ENCODE peak calls at places on chromosome 3, in seven cellular contexts. S, L, P, O, Z, E and J are unnamed samples.
A peak's percentile ranks its signal among the peaks of the same experiment; 100 is the strongest.

GRCh38 chr3:186888569-186888968 is 41.8 kb upstream of the ST6GAL1 start:
- DNase-seq in E (no peak), L (no peak), Z (no peak), P (peak; percentile 79), O (no peak), S (no peak), J (no peak)

GRCh38 chr3:146189519-146190173 is 28.7 kb upstream of the PLOD2 start:
- DNase-seq in L (peak; percentile 40), S (peak; percentile 47), P (peak; percentile 52), Z (peak; percentile 49), O (peak; percentile 48), E (no peak), J (peak; percentile 51)

GRCh38 chr3:176905331-176905730 is 292.0 kb downstream of the TBL1XR1 start:
- DNase-seq in L (no peak), E (no peak), P (no peak), S (no peak), O (no peak), Z (no peak), J (no peak)

GRCh38 chr3:184042617-184043016 is 10.2 kb upstream of the HTR3C start:
- DNase-seq in S (no peak), L (no peak), P (no peak), O (no peak), E (no peak), Z (no peak), J (no peak)

GRCh38 chr3:45644467-45645201 is 44.6 kb upstream of the SACM1L start:
- DNase-seq in L (no peak), Z (no peak), O (no peak), E (no peak), S (no peak), P (no peak), J (no peak)

GRCh38 chr3:113128386-113129015 is 82.9 kb upstream of the BOC start:
- DNase-seq in E (no peak), Z (no peak), L (no peak), O (no peak), P (no peak), S (no peak), J (no peak)

GRCh38 chr3:15345608-15346137 is 13.3 kb upstream of the SH3BP5 start:
- DNase-seq in S (no peak), E (peak; percentile 86), O (no peak), L (no peak), Z (no peak), P (peak; percentile 53), J (no peak)

GRCh38 chr3:50155891-50156290 is 767 bp downstream of the SEMA3F start:
- DNase-seq in L (no peak), E (no peak), P (no peak), Z (no peak), O (peak; percentile 68), S (no peak), J (no peak)

GRCh38 chr3:143795849-143796248 is 52.4 kb downstream of the SLC9A9 start:
- DNase-seq in Z (no peak), P (no peak), O (no peak), S (no peak), L (no peak), E (no peak), J (peak; percentile 45)

GRCh38 chr3:151434151-151434890 is 26.5 kb downstream of the IGSF10 start:
- DNase-seq in S (no peak), L (no peak), Z (no peak), E (no peak), P (no peak), O (no peak), J (no peak)

GRCh38 chr3:41716391-41716910 is 245.5 kb downstream of the ULK4 start:
- DNase-seq in E (no peak), L (peak; percentile 30), O (no peak), Z (no peak), S (no peak), P (no peak), J (no peak)

GRCh38 chr3:64852738-64853137 is 164.9 kb upstream of the ADAMTS9 start:
- DNase-seq in S (no peak), E (no peak), L (no peak), Z (no peak), P (no peak), O (no peak), J (no peak)

GRCh38 chr3:169579086-169579485 is 84.4 kb downstream of the MECOM start:
- DNase-seq in P (no peak), L (no peak), O (no peak), S (no peak), Z (no peak), E (no peak), J (no peak)

GRCh38 chr3:3127432-3128010 is 781 bp downstream of the TRNT1 start:
- DNase-seq in Z (peak; percentile 20), E (no peak), P (peak; percentile 38), S (no peak), L (peak; percentile 41), O (no peak), J (peak; percentile 24)

GRCh38 chr3:174330303-174330702 is 528.8 kb upstream of the NAALADL2 start:
- DNase-seq in P (no peak), E (no peak), Z (no peak), S (no peak), O (no peak), L (no peak), J (no peak)

GRCh38 chr3:147398841-147399534 is 7.4 kb downstream of the ZIC4 start:
- DNase-seq in E (no peak), P (no peak), L (no peak), O (peak; percentile 19), Z (no peak), S (peak; percentile 22), J (peak; percentile 61)

GRCh38 chr3:120875989-120876388 is 32.0 kb upstream of the STXBP5L start:
- DNase-seq in S (no peak), E (no peak), P (no peak), L (no peak), O (no peak), Z (no peak), J (no peak)

GRCh38 chr3:12993022-12993622 is 80.1 kb downstream of the IQSEC1 start:
- DNase-seq in L (peak; percentile 63), S (no peak), Z (peak; percentile 39), O (peak; percentile 77), E (no peak), P (peak; percentile 46), J (peak; percentile 44)

GRCh38 chr3:50583897-50584296 is 14.6 kb downstream of the HEMK1 start:
- DNase-seq in Z (no peak), E (no peak), P (no peak), L (no peak), S (no peak), O (no peak), J (no peak)

GRCh38 chr3:147816770-147817169 is 407.6 kb downstream of the ZIC1 start:
- DNase-seq in E (no peak), O (no peak), S (no peak), P (no peak), L (no peak), Z (no peak), J (peak; percentile 27)

DNA sequence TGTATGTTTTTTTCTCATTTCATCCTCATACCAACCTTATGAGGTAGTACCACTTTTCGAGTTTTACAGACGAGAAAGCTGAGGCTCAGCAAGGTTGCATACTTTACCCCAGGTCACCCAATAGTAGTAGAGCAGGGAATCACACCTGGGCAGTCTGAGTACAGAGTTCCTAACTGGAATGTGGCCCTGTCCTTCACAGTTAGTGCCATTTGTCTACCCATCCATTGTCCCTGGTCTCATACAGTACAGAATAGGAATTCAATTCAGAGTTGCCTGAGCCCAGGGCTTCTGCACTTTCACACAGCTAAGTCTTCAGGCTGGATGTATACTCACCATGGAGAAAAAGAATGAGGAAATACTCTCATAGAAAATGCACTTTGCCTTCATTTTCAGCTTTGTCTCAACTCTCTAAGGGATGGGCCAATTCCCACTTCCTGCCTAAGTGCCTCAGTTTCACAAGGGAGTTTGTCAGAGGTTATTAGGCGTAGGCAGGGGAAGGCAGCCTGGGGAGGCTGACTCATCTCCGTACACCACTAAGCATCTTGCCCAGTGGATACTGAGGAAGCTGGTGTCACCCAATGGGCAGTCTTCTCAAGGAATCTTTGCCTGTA is 93.2 kb downstream of the TMEM212 start:
- DNase-seq in O (no peak), E (peak; percentile 20), S (no peak), L (no peak), P (peak; percentile 40), Z (no peak), J (no peak)
- TF ChIP-seq JUND in O (no peak), E (no peak), S (no peak), L (no peak), P (no peak), Z (no peak), J (no peak)

DNA sequence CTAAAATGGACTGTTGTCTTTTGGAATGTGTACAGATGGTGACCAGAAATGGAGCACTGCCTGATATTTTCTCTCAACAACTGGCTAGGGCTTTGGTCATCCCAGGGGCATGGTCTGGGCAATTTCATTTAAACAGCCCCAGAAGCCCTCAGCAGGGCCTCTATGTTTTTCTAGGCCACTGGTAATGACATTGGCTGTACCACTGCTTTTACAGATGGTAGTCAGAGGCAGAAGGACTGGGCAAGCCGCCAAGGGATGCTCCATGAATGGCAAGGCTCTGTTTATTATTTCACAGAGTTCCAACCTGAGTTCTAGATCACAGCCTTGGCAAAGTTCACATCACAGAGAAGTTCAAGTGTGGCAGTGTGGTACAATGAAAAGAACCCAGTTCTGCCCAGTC is 37.0 kb upstream of the LMCD1 start:
- DNase-seq in P (no peak), Z (no peak), L (peak; percentile 56), S (no peak), O (no peak), E (no peak), J (no peak)
- TF ChIP-seq JUND in P (no peak), Z (no peak), L (no peak), S (no peak), O (no peak), E (no peak), J (no peak)

DNA sequence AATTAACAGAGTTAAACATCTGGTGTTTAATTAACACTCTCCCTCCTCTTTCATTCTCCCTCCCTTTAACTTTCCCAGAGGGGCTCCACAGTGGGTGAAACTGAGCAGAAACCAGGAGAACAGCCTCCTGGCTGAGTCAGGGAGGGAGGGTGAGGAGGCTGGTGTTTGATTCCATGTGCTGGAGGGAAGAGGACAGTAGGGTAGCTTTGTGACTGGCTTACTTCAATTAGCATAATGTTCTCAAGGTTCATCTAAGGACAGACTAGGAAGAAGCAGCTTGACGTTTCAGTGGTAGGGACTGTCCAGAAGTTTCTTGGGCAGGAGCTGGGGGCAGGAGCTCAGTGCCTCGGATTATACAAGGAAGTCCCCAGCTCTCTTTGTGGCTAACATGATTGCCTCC is 62.7 kb downstream of the SEMA5B start:
- DNase-seq in P (no peak), E (no peak), L (no peak), O (no peak), S (no peak), Z (no peak), J (no peak)
- TF ChIP-seq JUND in P (no peak), E (no peak), L (no peak), O (no peak), S (no peak), Z (no peak), J (no peak)

GRCh38 chr3:57080171-57080570 is 19.7 kb downstream of the SPATA12 start:
- DNase-seq in L (no peak), P (no peak), S (no peak), Z (no peak), O (no peak), E (no peak), J (no peak)

GRCh38 chr3:57079221-57079831 is 18.9 kb downstream of the SPATA12 start:
- DNase-seq in E (no peak), L (peak; percentile 93), S (no peak), O (no peak), Z (peak; percentile 28), P (peak; percentile 64), J (peak; percentile 55)

GRCh38 chr3:57077630-57078365 is 17.3 kb downstream of the SPATA12 start:
- DNase-seq in L (no peak), Z (peak; percentile 70), P (no peak), E (no peak), S (no peak), O (no peak), J (no peak)

GRCh38 chr3:57076422-57076951 is 16.0 kb downstream of the SPATA12 start:
- DNase-seq in L (no peak), S (no peak), P (no peak), O (no peak), E (no peak), Z (no peak), J (no peak)

GRCh38 chr3:57078366-57079220 is 18.1 kb downstream of the SPATA12 start:
- DNase-seq in L (peak; percentile 81), P (peak; percentile 50), Z (peak; percentile 30), E (no peak), O (peak; percentile 89), S (no peak), J (peak; percentile 49)
- TF ChIP-seq JUND in L (no peak), P (no peak), Z (no peak), E (no peak), O (no peak), S (no peak), J (no peak)